ENCODE peak calls at places on chromosomes 11 and 22, in five cellular contexts. T, V, G, M and D are unnamed samples. For H3K4me1, the result is how much of the 10 kb centered on the place peaks cover.

GRCh38 chr11:100557830-100558611 is 129.1 kb upstream of the ARHGAP42 start:
- DNase-seq in M (no peak), T (no peak), V (no peak), G (no peak), D (no peak)

GRCh38 chr22:43263645-43264514 is 76.9 kb upstream of the TTLL12 start:
- DNase-seq in M (peak), T (no peak), V (peak), G (peak), D (peak)

GRCh38 chr11:20551096-20551495 is 48.3 kb upstream of the SLC6A5 start:
- DNase-seq in V (no peak), M (no peak), T (no peak), G (no peak), D (no peak)

GRCh38 chr11:63747006-63747405 is 21.6 kb downstream of the ZFTA start:
- DNase-seq in G (no peak), T (no peak), V (no peak), M (no peak), D (no peak)

GRCh38 chr22:23207786-23208325 is 27.5 kb downstream of the BCR start:
- DNase-seq in V (no peak), M (no peak), G (no peak), T (no peak), D (no peak)

GRCh38 chr11:62108017-62108750 is 15.6 kb upstream of the INCENP start:
- DNase-seq in G (peak), V (no peak), T (peak), M (no peak), D (peak)

GRCh38 chr22:21032037-21032842 is at the start of gene SLC7A4:
- DNase-seq in M (no peak), T (peak), G (no peak), V (no peak), D (no peak)

GRCh38 chr22:39223091-39223710 is 21.6 kb downstream of the PDGFB start:
- DNase-seq in G (no peak), M (no peak), V (no peak), T (no peak), D (no peak)

GRCh38 chr11:33317662-33318061 is 60.5 kb downstream of the HIPK3 start:
- DNase-seq in T (no peak), M (no peak), G (no peak), V (no peak), D (no peak)

GRCh38 chr22:44363214-44363979 is 50.6 kb upstream of the SHISAL1 start:
- DNase-seq in V (peak), M (peak), T (no peak), G (peak), D (peak)

GRCh38 chr11:111531156-111531555 is 9.4 kb upstream of the LAYN start:
- DNase-seq in M (no peak), V (no peak), T (no peak), G (no peak), D (no peak)

GRCh38 chr11:35907648-35908431 is 36.0 kb upstream of the LDLRAD3 start:
- DNase-seq in V (no peak), M (no peak), G (no peak), T (no peak), D (peak)

GRCh38 chr22:20174785-20175596 is 24.1 kb upstream of the CCDC188 start:
- DNase-seq in T (no peak), G (no peak), V (no peak), M (no peak), D (no peak)

GRCh38 chr11:7688238-7688826 is 15.0 kb upstream of the CYB5R2 start:
- DNase-seq in V (no peak), M (no peak), G (peak), T (peak), D (no peak)

GRCh38 chr11:11218287-11218986 is 134.6 kb downstream of the CSNK2A3 start:
- DNase-seq in V (peak), T (no peak), G (no peak), M (peak), D (no peak)

GRCh38 chr11:70174846-70175764 is 28.0 kb upstream of the FADD start:
- DNase-seq in M (no peak), G (no peak), V (no peak), T (peak), D (no peak)

GRCh38 chr11:15671216-15671615 is 556.5 kb downstream of the INSC start:
- DNase-seq in M (peak), G (no peak), V (no peak), T (no peak), D (no peak)

GRCh38 chr22:35437038-35437437 is 37.1 kb downstream of the MCM5 start:
- DNase-seq in T (peak), G (no peak), V (no peak), M (no peak), D (no peak)

GRCh38 chr11:19200410-19201201 is 1.2 kb downstream of the CSRP3 start:
- DNase-seq in M (peak), T (no peak), G (no peak), V (no peak), D (no peak)

GRCh38 chr22:41327124-41327523 is 25.8 kb downstream of the ZC3H7B start:
- DNase-seq in M (no peak), T (no peak), V (no peak), G (no peak), D (no peak)

GRCh38 chr11:24198458-24198857 is 298.4 kb upstream of the LUZP2 start:
- DNase-seq in G (no peak), M (no peak), T (no peak), V (no peak), D (no peak)

GRCh38 chr22:40874016-40874415 is 12.1 kb upstream of the DNAJB7 start:
- DNase-seq in V (no peak), M (no peak), G (no peak), T (no peak), D (no peak)

GRCh38 chr22:20242393-20243175 is 25.5 kb downstream of the RTN4R start:
- DNase-seq in T (no peak), G (no peak), V (no peak), M (no peak), D (no peak)

GRCh38 chr22:29393019-29393608 is 4.7 kb upstream of the AP1B1 start:
- DNase-seq in V (no peak), M (no peak), G (no peak), T (no peak), D (no peak)

GRCh38 chr11:9315078-9315688 is 790 bp upstream of the TMEM41B start:
- DNase-seq in M (no peak), T (no peak), G (no peak), V (no peak), D (no peak)
- TF ChIP-seq CTCF in M (no peak), T (no peak), G (no peak), V (no peak), D (no peak)

GRCh38 chr11:65315204-65315865 is 669 bp downstream of the CDC42EP2 start:
- DNase-seq in M (peak), T (peak), V (peak), G (peak), D (peak)
- H3K27ac ChIP-seq in M (peak), T (peak), V (peak), G (peak), D (peak)

GRCh38 chr11:76361773-76362172 is 19.2 kb downstream of the THAP12 start:
- DNase-seq in V (no peak), M (no peak), G (no peak), T (no peak), D (no peak)
- H3K4me1 ChIP-seq in V (under half), M (under half), G (under half), T (under half), D (under half)

DNA sequence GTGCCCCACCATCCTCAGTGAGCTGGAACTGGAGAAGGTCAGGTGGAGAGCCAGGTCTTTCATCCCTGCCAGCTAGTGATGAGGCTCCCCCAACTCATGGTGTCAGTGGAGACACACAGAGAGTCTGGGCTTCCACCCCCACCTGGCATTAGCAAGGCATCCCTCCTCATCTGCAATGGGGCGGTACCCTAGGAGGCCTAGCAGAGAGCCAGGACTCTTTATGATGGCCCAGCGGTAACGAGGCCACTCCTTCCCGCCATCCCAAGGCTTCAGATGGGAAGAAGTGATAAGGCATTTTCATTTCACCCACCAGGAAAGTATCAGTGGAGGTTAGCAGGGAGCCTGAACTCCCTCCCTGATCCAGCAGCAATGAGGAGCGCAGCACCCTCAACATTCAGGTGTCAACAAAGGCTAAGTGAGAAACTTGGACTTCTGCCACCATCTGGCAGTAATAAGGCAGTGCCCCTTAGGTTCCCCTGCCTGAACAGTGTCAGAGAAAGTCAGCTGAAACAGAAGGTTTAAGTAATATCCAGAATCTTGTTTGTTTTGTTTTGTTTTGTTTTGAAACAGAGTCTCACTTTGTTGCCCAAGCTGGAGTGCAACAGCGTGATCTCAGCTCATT is 40.5 kb upstream of the FBLN1 start:
- DNase-seq in T (peak), M (no peak), G (peak), V (no peak), D (peak)
- TF ChIP-seq CTCF in T (peak), M (no peak), G (peak), V (no peak), D (no peak)

GRCh38 chr11:86228967-86229330 is 15.6 kb upstream of the EED start:
- DNase-seq in V (no peak), T (no peak), G (no peak), M (no peak), D (no peak)

GRCh38 chr11:86230921-86231320 is 13.6 kb upstream of the EED start:
- DNase-seq in V (no peak), G (no peak), M (no peak), T (no peak), D (no peak)

GRCh38 chr11:86228269-86228966 is 16.1 kb upstream of the EED start:
- DNase-seq in V (no peak), T (no peak), G (no peak), M (no peak), D (no peak)

GRCh38 chr11:86232556-86232955 is 12.0 kb upstream of the EED start:
- DNase-seq in T (no peak), V (no peak), G (no peak), M (no peak), D (no peak)

DNA sequence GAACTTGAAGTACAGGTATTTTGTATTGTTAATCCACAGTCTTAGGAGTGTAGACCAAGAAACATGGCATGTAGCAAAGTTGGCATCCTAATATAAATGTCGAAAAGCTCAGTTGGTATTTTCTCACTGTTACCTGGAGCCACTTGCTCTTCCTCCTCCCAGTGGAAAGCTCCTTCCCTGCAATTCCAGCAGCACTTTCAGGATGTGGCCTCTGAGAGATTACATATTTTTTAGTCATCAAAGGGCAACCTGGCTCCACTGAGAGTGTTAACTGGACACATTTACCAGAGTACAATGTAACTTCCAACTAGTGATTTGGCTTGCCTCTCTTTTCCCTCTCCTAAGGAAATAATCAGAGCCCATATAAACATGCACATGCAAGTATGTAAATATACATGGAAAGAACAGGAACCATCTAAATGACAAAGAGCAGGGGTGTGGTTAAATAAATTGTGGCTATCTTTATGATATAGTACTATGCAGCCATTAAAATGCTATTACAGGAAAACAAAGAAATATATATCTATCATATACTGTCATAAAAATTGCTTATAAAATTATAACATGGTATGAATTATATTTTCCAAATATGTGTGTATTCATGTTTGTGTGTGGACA is 14.2 kb upstream of the EED start:
- DNase-seq in T (no peak), M (no peak), G (no peak), V (no peak), D (no peak)
- H3K27ac ChIP-seq in T (no peak), M (no peak), G (no peak), V (no peak), D (no peak)

GRCh38 chr22:36465232-36466021 is 16.0 kb downstream of the TXN2 start:
- DNase-seq in M (peak), T (no peak), G (peak), V (peak), D (peak)
- H3K4me1 ChIP-seq in M (under half), T (under half), G (under half), V (half or more), D (under half)

GRCh38 chr11:83238111-83238510 is 44.6 kb downstream of the ANKRD42 start:
- DNase-seq in M (no peak), T (no peak), G (no peak), V (no peak), D (no peak)

GRCh38 chr11:83235825-83236224 is 42.3 kb downstream of the ANKRD42 start:
- DNase-seq in V (no peak), T (no peak), M (no peak), G (no peak), D (no peak)

GRCh38 chr11:83241291-83241946 is 44.7 kb downstream of the CCDC90B start:
- DNase-seq in G (peak), V (no peak), T (peak), M (peak), D (peak)
- TF ChIP-seq CTCF in G (peak), V (peak), T (peak), M (peak), D (no peak)